ENCODE peak calls at places on chromosome 22, in nine cellular contexts. N is progenitor cell of endocrine pancreas, T is non-pigmented ciliary epithelial cell, Z is AG09319, U is psoas muscle, J is endothelial cell, Q is NCI-H2107, C is stomach, K is fibroblast of pulmonary artery. A is an unnamed sample.
A peak's percentile ranks its signal among the peaks of the same experiment; 100 is the strongest.

GRCh38 chr22:36180038-36180880 is 19.7 kb upstream of the APOL3 start:
- DNase-seq in C (peak; percentile 91), J (peak; percentile 91), Q (no peak), T (peak; percentile 11), U (peak; percentile 90), K (peak; percentile 80), N (peak; percentile 69), Z (no peak), A (no peak)

GRCh38 chr22:48760481-48761238 is 1067.0 kb downstream of the BRD1 start:
- DNase-seq in N (peak; percentile 4), Q (no peak), K (no peak), U (no peak), C (peak; percentile 20), T (no peak), Z (no peak), J (peak; percentile 2), A (peak; percentile 17)

GRCh38 chr22:46088541-46089311 is 61.6 kb upstream of the PPARA start:
- DNase-seq in Z (no peak), J (no peak), U (peak; percentile 88), K (peak; percentile 63), T (no peak), C (peak; percentile 79), N (no peak), Q (no peak), A (no peak)

GRCh38 chr22:31944700-31945477 is 554 bp downstream of the YWHAH start:
- DNase-seq in J (peak; percentile 37), Z (no peak), Q (no peak), N (no peak), C (peak; percentile 52), U (peak; percentile 80), K (no peak), T (no peak), A (peak; percentile 40)

GRCh38 chr22:38412435-38413084 is 42.4 kb downstream of the KCNJ4 start:
- DNase-seq in U (peak; percentile 50), Z (no peak), C (no peak), Q (no peak), N (no peak), K (no peak), T (no peak), J (no peak), A (peak; percentile 36)

GRCh38 chr22:43983808-43984207 is 28.6 kb downstream of the SAMM50 start:
- DNase-seq in C (no peak), Z (no peak), U (no peak), N (no peak), Q (no peak), J (no peak), T (no peak), K (no peak), A (no peak)

GRCh38 chr22:25488244-25489020 is 76.0 kb upstream of the GRK3 start:
- DNase-seq in J (no peak), Q (no peak), T (peak; percentile 68), C (peak; percentile 86), N (no peak), U (peak; percentile 72), Z (peak; percentile 56), K (peak; percentile 78), A (no peak)

GRCh38 chr22:30201970-30202369 is 44.6 kb downstream of the LIF start:
- DNase-seq in C (peak; percentile 30), J (no peak), N (no peak), Q (no peak), Z (no peak), K (peak; percentile 86), U (no peak), T (peak; percentile 67), A (peak; percentile 19)

GRCh38 chr22:24512043-24512442 is 16.9 kb downstream of the UPB1 start:
- DNase-seq in C (no peak), K (no peak), U (no peak), T (no peak), J (no peak), N (no peak), Q (no peak), Z (no peak), A (no peak)

GRCh38 chr22:44819966-44820631 is 67.7 kb downstream of the ARHGAP8 start:
- DNase-seq in K (no peak), U (no peak), Z (no peak), J (no peak), N (no peak), Q (no peak), C (no peak), T (no peak), A (no peak)

GRCh38 chr22:20651286-20651685 is 122.6 kb upstream of the SERPIND1 start:
- DNase-seq in U (no peak), Z (no peak), N (no peak), T (no peak), J (peak; percentile 1), K (peak; percentile 31), Q (no peak), C (no peak), A (no peak)

GRCh38 chr22:44671742-44672141 is 30.3 kb upstream of the PRR5 start:
- DNase-seq in Z (no peak), U (peak; percentile 21), T (no peak), J (no peak), C (no peak), K (peak; percentile 71), Q (no peak), N (no peak), A (no peak)

GRCh38 chr22:17079572-17079971 is 5.2 kb upstream of the IL17RA start:
- DNase-seq in J (no peak), N (no peak), Q (no peak), Z (no peak), C (no peak), K (no peak), T (no peak), U (no peak), A (no peak)